ENCODE peak calls at places on chromosomes 5 and 9, in ten cellular contexts. S, C, O, W, V, I, U, E, R and J are unnamed samples.

GRCh38 chr9:70262948-70263347 is 4.2 kb downstream of the SMC5 start:
- DNase-seq in S (no peak), C (no peak), O (peak; percentile 10), W (no peak), V (no peak), I (no peak), U (no peak), E (no peak), R (no peak), J (no peak)

GRCh38 chr5:106640511-106640910 is 1030.2 kb downstream of the EFNA5 start:
- DNase-seq in S (no peak), C (no peak), O (peak; percentile 7), W (no peak), V (no peak), I (no peak), U (no peak), E (no peak), R (no peak), J (no peak)

GRCh38 chr9:6873862-6874261 is 116.1 kb downstream of the KDM4C start:
- DNase-seq in S (no peak), C (no peak), O (peak; percentile 62), W (peak; percentile 57), V (no peak), I (no peak), U (no peak), E (no peak), R (no peak), J (no peak)

GRCh38 chr9:132391446-132391845 is 15.2 kb downstream of the TTF1 start:
- DNase-seq in S (no peak), C (no peak), O (no peak), W (no peak), V (no peak), I (no peak), U (no peak), E (no peak), R (no peak), J (no peak)

GRCh38 chr5:110441035-110441434 is 285.4 kb downstream of the TMEM232 start:
- DNase-seq in S (no peak), C (no peak), O (peak; percentile 42), W (peak; percentile 59), V (no peak), I (peak; percentile 31), U (no peak), E (peak; percentile 2), R (no peak), J (no peak)

GRCh38 chr5:172528440-172528839 is 74.1 kb upstream of the SH3PXD2B start:
- DNase-seq in S (no peak), C (no peak), O (peak; percentile 17), W (no peak), V (no peak), I (no peak), U (no peak), E (no peak), R (no peak), J (no peak)

GRCh38 chr5:177495243-177496060 is 2.0 kb downstream of the PDLIM7 start:
- DNase-seq in S (peak; percentile 64), C (peak; percentile 66), O (peak; percentile 93), W (peak; percentile 97), V (no peak), I (no peak), U (no peak), E (peak; percentile 83), R (no peak), J (no peak)

GRCh38 chr5:158429564-158429963 is 570.6 kb upstream of the CLINT1 start:
- DNase-seq in S (no peak), C (no peak), O (no peak), W (no peak), V (no peak), I (no peak), U (no peak), E (no peak), R (no peak), J (no peak)

GRCh38 chr9:84404095-84404686 is 63.6 kb upstream of the SLC28A3 start:
- DNase-seq in S (no peak), C (peak; percentile 29), O (no peak), W (no peak), V (no peak), I (peak; percentile 8), U (no peak), E (no peak), R (no peak), J (no peak)

GRCh38 chr5:142872217-142872616 is 102.0 kb downstream of the ARHGAP26 start:
- DNase-seq in S (no peak), C (no peak), O (no peak), W (no peak), V (no peak), I (no peak), U (no peak), E (no peak), R (no peak), J (peak; percentile 27)

GRCh38 chr9:21096172-21096900 is 18.6 kb upstream of the IFNB1 start:
- DNase-seq in S (no peak), C (no peak), O (peak; percentile 26), W (peak; percentile 59), V (no peak), I (no peak), U (peak; percentile 23), E (peak; percentile 39), R (no peak), J (no peak)

GRCh38 chr5:12772276-12772675 is 868.0 kb upstream of the CTNND2 start:
- DNase-seq in S (no peak), C (no peak), O (no peak), W (no peak), V (no peak), I (no peak), U (no peak), E (no peak), R (no peak), J (no peak)

GRCh38 chr5:179135441-179136215 is 75.5 kb downstream of the ZNF354C start:
- DNase-seq in S (no peak), C (no peak), O (no peak), W (no peak), V (no peak), I (no peak), U (no peak), E (no peak), R (no peak), J (no peak)

GRCh38 chr9:116569111-116569510 is 118.0 kb upstream of the TRIM32 start:
- DNase-seq in S (no peak), C (no peak), O (no peak), W (no peak), V (no peak), I (no peak), U (no peak), E (no peak), R (no peak), J (no peak)

GRCh38 chr5:146909496-146910068 is 31.0 kb upstream of the PPP2R2B start:
- DNase-seq in S (no peak), C (no peak), O (no peak), W (no peak), V (no peak), I (no peak), U (no peak), E (no peak), R (no peak), J (no peak)

GRCh38 chr5:146903789-146904188 is 25.2 kb upstream of the PPP2R2B start:
- DNase-seq in S (no peak), C (no peak), O (no peak), W (no peak), V (no peak), I (no peak), U (no peak), E (no peak), R (no peak), J (no peak)

GRCh38 chr5:146910239-146910638 is 31.7 kb upstream of the PPP2R2B start:
- DNase-seq in S (no peak), C (no peak), O (no peak), W (no peak), V (no peak), I (no peak), U (no peak), E (no peak), R (no peak), J (no peak)

GRCh38 chr5:146904890-146905289 is 26.3 kb upstream of the PPP2R2B start:
- DNase-seq in S (no peak), C (no peak), O (no peak), W (no peak), V (no peak), I (no peak), U (no peak), E (no peak), R (no peak), J (no peak)

DNA sequence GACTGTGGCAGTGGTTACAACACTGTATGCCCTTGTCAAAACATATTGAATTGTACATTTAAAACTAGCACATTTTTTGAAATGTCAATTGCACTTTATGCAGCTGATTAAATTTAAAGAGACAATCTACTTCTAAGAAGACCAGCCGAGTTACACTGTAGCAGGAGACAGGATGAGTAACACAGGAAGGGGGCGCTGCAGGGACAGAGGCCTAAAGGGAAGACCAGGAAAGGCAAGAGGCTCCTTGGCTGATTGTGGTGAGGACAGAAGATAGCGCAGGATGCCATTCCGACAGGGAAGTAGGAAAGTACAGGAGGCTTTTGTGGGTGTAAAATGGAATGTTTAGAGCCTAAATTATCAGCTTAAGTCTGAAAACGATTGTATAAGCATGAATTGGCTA is 28.2 kb upstream of the PPP2R2B start:
- DNase-seq in S (no peak), C (peak; percentile 10), O (peak; percentile 75), W (no peak), V (no peak), I (peak; percentile 24), U (no peak), E (no peak), R (no peak), J (no peak)
- TF ChIP-seq CTCF in S (no peak), C (peak; percentile 25), O (no peak), W (no peak), V (no peak), I (peak; percentile 57), U (no peak), E (no peak), R (no peak), J (no peak)

GRCh38 chr9:90100014-90100413 is 495.2 kb downstream of the GADD45G start:
- DNase-seq in S (no peak), C (no peak), O (peak; percentile 30), W (peak; percentile 14), V (no peak), I (no peak), U (no peak), E (no peak), R (no peak), J (no peak)
- TF ChIP-seq CTCF in S (no peak), C (no peak), O (no peak), W (peak; percentile 15), V (no peak), I (no peak), U (no peak), E (no peak), R (no peak), J (no peak)

DNA sequence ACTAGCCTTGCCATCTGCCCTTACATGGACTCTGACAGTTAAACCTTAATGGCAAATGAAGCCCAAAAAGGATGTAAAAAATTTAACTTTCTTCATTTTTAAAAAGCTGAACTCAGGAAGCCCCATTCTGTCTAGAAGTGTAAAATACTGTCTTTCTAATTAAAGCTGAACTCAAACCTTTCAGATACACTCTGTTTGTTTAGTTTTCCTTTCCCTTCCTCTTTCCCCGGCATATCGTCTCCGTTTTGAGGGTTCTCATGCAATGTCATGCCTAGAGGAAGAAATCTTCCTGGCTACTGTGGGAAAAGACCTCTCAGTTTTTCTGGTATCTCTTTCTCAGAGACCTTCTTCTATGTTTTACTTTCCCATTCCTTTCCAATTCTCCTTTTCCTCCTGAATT is 841.5 kb downstream of the DTWD2 start:
- DNase-seq in S (no peak), C (no peak), O (no peak), W (no peak), V (no peak), I (no peak), U (no peak), E (no peak), R (no peak), J (no peak)
- TF ChIP-seq CTCF in S (no peak), C (no peak), O (no peak), W (no peak), V (no peak), I (no peak), U (no peak), E (no peak), R (no peak), J (no peak)

GRCh38 chr5:151051931-151052608 is 28.8 kb downstream of the TNIP1 start:
- DNase-seq in S (no peak), C (no peak), O (no peak), W (no peak), V (no peak), I (no peak), U (no peak), E (no peak), R (no peak), J (no peak)
- TF ChIP-seq CTCF in S (no peak), C (no peak), O (no peak), W (no peak), V (no peak), I (no peak), U (no peak), E (no peak), R (peak; percentile 23), J (no peak)